ENCODE peak calls at places on chromosomes 16 and 17, in eight cellular contexts. U is lung, J is NCI-H774, I is brain microvascular endothelial cell, P is GF-D8, Y is Peyer's patch, F is GM12892, K is activated T-helper 1 cell treated with Interleukin-2 at 50 U/mL for 16 hours. N is an unnamed sample.

GRCh38 chr16:83994087-83994486 is 26.0 kb downstream of the NECAB2 start:
- DNase-seq in U (no peak), J (no peak), I (peak; percentile 85), P (peak; percentile 44), Y (no peak), F (no peak), K (no peak), N (no peak)

GRCh38 chr16:66400503-66401380 is 26.4 kb upstream of the BEAN1 start:
- DNase-seq in U (no peak), J (no peak), I (no peak), P (no peak), Y (no peak), F (no peak), K (no peak), N (no peak)

GRCh38 chr17:2982854-2983636 is 80.4 kb downstream of the OR1D5 start:
- DNase-seq in U (peak; percentile 53), J (no peak), I (no peak), P (no peak), Y (no peak), F (no peak), K (no peak), N (no peak)

GRCh38 chr17:63405741-63406261 is 40.3 kb downstream of the CYB561 start:
- DNase-seq in U (no peak), J (peak; percentile 7), I (peak; percentile 63), P (peak; percentile 41), Y (no peak), F (no peak), K (no peak), N (peak; percentile 39)

GRCh38 chr16:87426423-87427215 is 34.5 kb downstream of the MAP1LC3B start:
- DNase-seq in U (no peak), J (no peak), I (no peak), P (no peak), Y (no peak), F (no peak), K (no peak), N (no peak)

GRCh38 chr17:77959926-77960521 is 1.5 kb downstream of the TNRC6C start:
- DNase-seq in U (no peak), J (no peak), I (no peak), P (no peak), Y (no peak), F (no peak), K (no peak), N (no peak)

GRCh38 chr16:16167927-16168326 is 55.4 kb downstream of the ABCC6 start:
- DNase-seq in U (no peak), J (no peak), I (no peak), P (no peak), Y (no peak), F (no peak), K (no peak), N (no peak)

GRCh38 chr16:64390102-64390501 is 731.8 kb downstream of the CDH11 start:
- DNase-seq in U (no peak), J (no peak), I (no peak), P (no peak), Y (no peak), F (no peak), K (no peak), N (no peak)

GRCh38 chr16:5008311-5008731 is 25.4 kb downstream of the NAGPA start:
- DNase-seq in U (no peak), J (no peak), I (no peak), P (no peak), Y (no peak), F (no peak), K (no peak), N (no peak)

GRCh38 chr17:3983945-3984484 is 19.8 kb upstream of the ATP2A3 start:
- DNase-seq in U (no peak), J (no peak), I (peak; percentile 58), P (peak; percentile 31), Y (peak; percentile 47), F (no peak), K (no peak), N (no peak)

GRCh38 chr17:50807014-50807413 is 28.4 kb upstream of the WFIKKN2 start:
- DNase-seq in U (no peak), J (no peak), I (no peak), P (no peak), Y (no peak), F (no peak), K (no peak), N (no peak)

GRCh38 chr16:57749872-57750452 is 14.4 kb downstream of the KATNB1 start:
- DNase-seq in U (no peak), J (no peak), I (no peak), P (no peak), Y (no peak), F (no peak), K (no peak), N (no peak)

GRCh38 chr16:70695351-70696070 is 9.7 kb upstream of the MTSS2 start:
- DNase-seq in U (peak; percentile 62), J (no peak), I (no peak), P (peak; percentile 58), Y (no peak), F (no peak), K (no peak), N (peak; percentile 43)

GRCh38 chr16:85279874-85280545 is 167.7 kb upstream of the CIBAR2 start:
- DNase-seq in U (no peak), J (no peak), I (no peak), P (no peak), Y (no peak), F (no peak), K (no peak), N (no peak)

GRCh38 chr17:34712481-34713195 is 133.3 kb downstream of the TMEM132E start:
- DNase-seq in U (no peak), J (no peak), I (no peak), P (no peak), Y (no peak), F (no peak), K (no peak), N (no peak)

GRCh38 chr16:84761448-84762368 is 58.1 kb upstream of the CRISPLD2 start:
- DNase-seq in U (no peak), J (no peak), I (no peak), P (no peak), Y (no peak), F (no peak), K (no peak), N (no peak)

GRCh38 chr17:6108382-6108781 is 38.2 kb downstream of the WSCD1 start:
- DNase-seq in U (no peak), J (no peak), I (no peak), P (no peak), Y (peak; percentile 64), F (no peak), K (no peak), N (no peak)

GRCh38 chr17:61208301-61209098 is 191.1 kb upstream of the TBX2 start:
- DNase-seq in U (no peak), J (no peak), I (peak; percentile 1), P (no peak), Y (no peak), F (no peak), K (no peak), N (no peak)

GRCh38 chr16:73065617-73066313 is 17.8 kb upstream of the ZFHX3 start:
- DNase-seq in U (no peak), J (no peak), I (no peak), P (no peak), Y (peak; percentile 52), F (no peak), K (no peak), N (no peak)

GRCh38 chr16:81266680-81267095 is 28.2 kb downstream of the BCO1 start:
- DNase-seq in U (no peak), J (no peak), I (no peak), P (no peak), Y (peak; percentile 72), F (no peak), K (no peak), N (no peak)

GRCh38 chr17:64679710-64680216 is 17.7 kb upstream of the SMURF2 start:
- DNase-seq in U (no peak), J (no peak), I (peak; percentile 98), P (no peak), Y (no peak), F (no peak), K (no peak), N (no peak)

GRCh38 chr17:58591455-58591854 is 77.0 kb upstream of the MTMR4 start:
- DNase-seq in U (no peak), J (no peak), I (no peak), P (no peak), Y (no peak), F (no peak), K (no peak), N (no peak)

GRCh38 chr16:819336-819735 is 18.8 kb upstream of the GNG13 start:
- DNase-seq in U (no peak), J (no peak), I (no peak), P (no peak), Y (no peak), F (no peak), K (no peak), N (no peak)

GRCh38 chr17:17698371-17698770 is 17.1 kb downstream of the RAI1 start:
- DNase-seq in U (no peak), J (no peak), I (no peak), P (no peak), Y (no peak), F (no peak), K (no peak), N (no peak)

GRCh38 chr17:8488931-8489330 is 53.2 kb downstream of the NDEL1 start:
- DNase-seq in U (no peak), J (no peak), I (peak; percentile 98), P (no peak), Y (no peak), F (no peak), K (no peak), N (no peak)

GRCh38 chr16:22373662-22374310 is 633 bp downstream of the CDR2 start:
- DNase-seq in U (peak; percentile 41), J (no peak), I (no peak), P (no peak), Y (peak; percentile 78), F (peak; percentile 29), K (peak; percentile 21), N (no peak)

GRCh38 chr16:89171216-89172170 is at the start of gene CDH15:
- DNase-seq in U (peak; percentile 95), J (peak; percentile 88), I (peak; percentile 82), P (peak; percentile 74), Y (peak; percentile 98), F (peak; percentile 99), K (peak; percentile 89), N (peak; percentile 94)

GRCh38 chr17:16986391-16986790 is 14.5 kb upstream of the TNFRSF13B start:
- DNase-seq in U (no peak), J (no peak), I (no peak), P (no peak), Y (no peak), F (no peak), K (no peak), N (no peak)

GRCh38 chr16:50036426-50036825 is 11.4 kb downstream of the CNEP1R1 start:
- DNase-seq in U (no peak), J (peak; percentile 55), I (no peak), P (no peak), Y (no peak), F (no peak), K (no peak), N (no peak)

GRCh38 chr16:15523092-15523541 is 88.7 kb downstream of the BMERB1 start:
- DNase-seq in U (no peak), J (no peak), I (no peak), P (peak; percentile 26), Y (peak; percentile 67), F (no peak), K (peak; percentile 1), N (no peak)

GRCh38 chr16:711548-712320 is 3.2 kb upstream of the METRN start:
- DNase-seq in U (peak; percentile 72), J (no peak), I (peak; percentile 46), P (peak; percentile 5), Y (peak; percentile 87), F (peak; percentile 98), K (peak; percentile 69), N (peak; percentile 54)

GRCh38 chr17:57672205-57672632 is 72.9 kb downstream of the CCDC182 start:
- DNase-seq in U (no peak), J (no peak), I (no peak), P (peak; percentile 76), Y (no peak), F (no peak), K (no peak), N (no peak)

GRCh38 chr17:74746922-74747321 is 1.5 kb upstream of the NHERF1 start:
- DNase-seq in U (no peak), J (no peak), I (no peak), P (peak; percentile 39), Y (no peak), F (no peak), K (no peak), N (peak; percentile 34)

GRCh38 chr16:67311607-67312449 is 14.7 kb downstream of the KCTD19 start:
- DNase-seq in U (no peak), J (no peak), I (peak; percentile 99), P (no peak), Y (no peak), F (no peak), K (no peak), N (no peak)

N was measured in GDM1.